ENCODE peak calls at places on chromosomes 2 and 18, in five cellular contexts. E, X, Q, B and Y are unnamed samples. For H3K36me3 and H3K4me1, the result is how much of the 10 kb centered on the place peaks cover.

GRCh38 chr18:58077329-58077728 is 33.3 kb downstream of the NEDD4L start:
- DNase-seq in E (no peak), X (no peak), Q (no peak), B (no peak), Y (no peak)

GRCh38 chr2:25473131-25473530 is 131.4 kb upstream of the DNMT3A start:
- DNase-seq in E (no peak), X (no peak), Q (no peak), B (peak), Y (no peak)

GRCh38 chr18:79629249-79629558 is 50.4 kb upstream of the CTDP1 start:
- DNase-seq in E (no peak), X (peak), Q (no peak), B (no peak), Y (no peak)

GRCh38 chr2:18614042-18614441 is 24.7 kb upstream of the NT5C1B start:
- DNase-seq in E (no peak), X (no peak), Q (no peak), B (no peak), Y (no peak)

GRCh38 chr18:70276416-70277145 is 12.3 kb upstream of the SOCS6 start:
- DNase-seq in E (no peak), X (no peak), Q (peak), B (no peak), Y (no peak)

GRCh38 chr2:172554352-172555271 is 1.3 kb upstream of the PDK1 start:
- DNase-seq in E (no peak), X (no peak), Q (no peak), B (no peak), Y (no peak)

GRCh38 chr2:237662671-237663093 is 35.3 kb downstream of the LRRFIP1 start:
- DNase-seq in E (peak), X (peak), Q (peak), B (peak), Y (peak)

GRCh38 chr2:143955416-143956075 is 564.4 kb downstream of the ZEB2 start:
- DNase-seq in E (no peak), X (no peak), Q (no peak), B (peak), Y (no peak)

GRCh38 chr2:239790313-239790712 is 234.8 kb downstream of the NDUFA10 start:
- DNase-seq in E (no peak), X (peak), Q (no peak), B (no peak), Y (no peak)

GRCh38 chr2:80461505-80462197 is 157.1 kb upstream of the LRRTM1 start:
- DNase-seq in E (no peak), X (no peak), Q (no peak), B (no peak), Y (no peak)

GRCh38 chr2:20382965-20383800 is 32.5 kb upstream of the PUM2 start:
- DNase-seq in E (no peak), X (no peak), Q (no peak), B (peak), Y (no peak)

GRCh38 chr18:31490387-31490786 is 7.6 kb upstream of the DSG2 start:
- DNase-seq in E (no peak), X (no peak), Q (no peak), B (no peak), Y (no peak)

GRCh38 chr2:190277234-190278112 is 42.2 kb downstream of the HIBCH start:
- DNase-seq in E (no peak), X (no peak), Q (no peak), B (peak), Y (no peak)

GRCh38 chr2:20381457-20381856 is 30.8 kb upstream of the PUM2 start:
- DNase-seq in E (no peak), X (no peak), Q (no peak), B (peak), Y (no peak)

GRCh38 chr18:48749768-48750167 is 201.0 kb downstream of the SMAD7 start:
- DNase-seq in E (peak), X (peak), Q (no peak), B (peak), Y (no peak)

GRCh38 chr2:160752475-160753330 is 259.1 kb upstream of the RBMS1 start:
- DNase-seq in E (no peak), X (no peak), Q (peak), B (peak), Y (peak)

GRCh38 chr2:84550916-84551315 is 34.6 kb downstream of the DNAH6 start:
- DNase-seq in E (no peak), X (no peak), Q (no peak), B (no peak), Y (no peak)

GRCh38 chr2:128036748-128037607 is 9.1 kb upstream of the SAP130 start:
- DNase-seq in E (no peak), X (no peak), Q (no peak), B (no peak), Y (no peak)

GRCh38 chr2:173681891-173682655 is 283.1 kb downstream of the SP3 start:
- DNase-seq in E (no peak), X (no peak), Q (no peak), B (no peak), Y (no peak)

GRCh38 chr18:40347261-40347660 is 1607.8 kb upstream of the PIK3C3 start:
- DNase-seq in E (no peak), X (no peak), Q (no peak), B (no peak), Y (no peak)

GRCh38 chr18:55318864-55319516 is 269.0 kb downstream of the TCF4 start:
- DNase-seq in E (no peak), X (no peak), Q (no peak), B (peak), Y (no peak)

GRCh38 chr2:222309766-222310165 is 11.0 kb upstream of the PAX3 start:
- DNase-seq in E (no peak), X (no peak), Q (no peak), B (no peak), Y (no peak)

GRCh38 chr2:203340791-203341487 is 12.7 kb downstream of the ABI2 start:
- DNase-seq in E (no peak), X (no peak), Q (peak), B (peak), Y (no peak)

DNA sequence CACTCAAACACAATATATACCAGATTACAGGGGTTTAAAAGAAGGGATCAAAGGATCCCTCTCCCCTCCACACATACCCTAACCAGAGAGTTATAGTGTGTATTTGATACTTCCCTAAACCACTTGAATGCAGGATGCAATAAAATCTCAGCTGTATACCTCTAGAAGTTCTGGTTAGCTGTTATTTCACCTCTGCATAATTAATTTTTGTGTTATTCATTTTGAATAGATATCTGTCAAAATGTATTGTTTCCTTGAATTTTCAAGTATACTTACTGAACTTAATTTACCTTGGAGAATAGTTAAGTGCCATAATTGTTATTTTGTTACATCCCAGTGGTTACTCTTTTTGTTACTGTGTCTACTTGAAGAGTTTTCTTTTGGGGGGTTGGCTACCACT is 34.5 kb downstream of the DDX1 start:
- DNase-seq in E (no peak), X (no peak), Q (no peak), B (no peak), Y (no peak)
- H3K36me3 ChIP-seq in E (under half), X (half or more), Q (half or more), B (half or more), Y (half or more)

DNA sequence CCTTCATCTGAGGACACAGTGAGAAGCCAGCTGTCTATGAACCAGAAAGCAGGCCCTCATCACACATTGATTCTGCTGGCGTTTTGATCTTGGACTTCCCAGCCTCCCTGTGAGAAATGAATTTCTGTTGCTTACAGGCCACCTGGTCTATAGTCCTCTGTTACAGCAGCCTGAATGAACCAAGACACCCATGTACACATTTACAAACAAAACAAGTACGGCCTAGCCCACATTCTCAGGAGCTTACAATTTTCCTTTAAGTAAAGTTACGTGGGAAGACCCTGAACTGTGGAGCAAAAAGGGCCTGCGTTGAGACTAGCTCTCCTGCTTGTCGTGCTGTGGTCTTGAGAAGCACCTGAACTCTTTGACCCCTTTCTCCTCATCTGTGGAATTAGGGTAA is 12.0 kb upstream of the SLC20A1 start:
- DNase-seq in E (no peak), X (no peak), Q (no peak), B (no peak), Y (no peak)
- H3K4me1 ChIP-seq in E (under half), X (under half), Q (under half), B (under half), Y (under half)

GRCh38 chr2:9401059-9401547 is 22.2 kb downstream of the ITGB1BP1 start:
- DNase-seq in E (no peak), X (peak), Q (no peak), B (no peak), Y (no peak)
- H3K36me3 ChIP-seq in E (under half), X (under half), Q (under half), B (under half), Y (half or more)

GRCh38 chr2:5364361-5364760 is 327.8 kb upstream of the SOX11 start:
- DNase-seq in E (no peak), X (no peak), Q (no peak), B (no peak), Y (no peak)
- H3K4me1 ChIP-seq in E (under half), X (under half), Q (under half), B (under half), Y (under half)

GRCh38 chr2:216132585-216132984 is 23.4 kb downstream of the XRCC5 start:
- DNase-seq in E (no peak), X (no peak), Q (no peak), B (no peak), Y (no peak)
- H3K36me3 ChIP-seq in E (under half), X (half or more), Q (half or more), B (half or more), Y (half or more)

GRCh38 chr2:218317832-218318231 is 25.5 kb upstream of the TMBIM1 start:
- DNase-seq in E (no peak), X (no peak), Q (no peak), B (no peak), Y (no peak)
- H3K4me1 ChIP-seq in E (under half), X (under half), Q (half or more), B (under half), Y (under half)

DNA sequence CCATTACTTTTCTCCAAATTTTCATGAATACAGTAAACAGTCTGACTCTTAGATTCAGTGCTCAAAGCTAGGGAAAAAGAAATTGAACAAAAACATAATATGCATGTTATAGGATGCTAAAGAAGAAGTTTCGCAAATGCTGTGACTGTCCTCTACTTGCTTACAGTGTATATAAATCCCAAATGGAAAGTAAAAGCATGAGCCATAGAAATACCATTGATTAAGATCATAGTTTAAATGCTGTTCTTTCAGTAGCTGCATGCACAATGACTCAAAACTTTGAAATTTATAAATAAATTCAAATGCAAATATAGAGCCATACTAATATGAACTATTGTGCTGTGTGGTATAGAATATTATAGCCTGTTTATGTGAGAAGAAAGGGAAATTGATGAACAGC is 1113.9 kb upstream of the ACVR2A start:
- DNase-seq in E (no peak), X (no peak), Q (no peak), B (peak), Y (no peak)
- H3K36me3 ChIP-seq in E (under half), X (under half), Q (under half), B (under half), Y (under half)

GRCh38 chr18:36047521-36047920 is 19.8 kb downstream of the RPRD1A start:
- DNase-seq in E (no peak), X (no peak), Q (no peak), B (no peak), Y (no peak)

GRCh38 chr18:36050479-36050878 is 16.9 kb downstream of the RPRD1A start:
- DNase-seq in E (no peak), X (no peak), Q (no peak), B (no peak), Y (no peak)

GRCh38 chr18:36045241-36045999 is 21.9 kb downstream of the RPRD1A start:
- DNase-seq in E (no peak), X (no peak), Q (no peak), B (no peak), Y (no peak)

GRCh38 chr18:36043153-36043552 is 24.2 kb downstream of the RPRD1A start:
- DNase-seq in E (no peak), X (no peak), Q (no peak), B (no peak), Y (no peak)

GRCh38 chr18:36046898-36047297 is 20.5 kb downstream of the RPRD1A start:
- DNase-seq in E (no peak), X (no peak), Q (no peak), B (no peak), Y (no peak)
- H3K4me1 ChIP-seq in E (under half), X (under half), Q (under half), B (under half), Y (under half)

GRCh38 chr2:10601866-10602566 is 87.8 kb downstream of the NOL10 start:
- DNase-seq in E (no peak), X (no peak), Q (no peak), B (no peak), Y (no peak)
- H3K36me3 ChIP-seq in E (under half), X (under half), Q (under half), B (under half), Y (half or more)